ENCODE peak calls at places on chromosomes 1 and 21, in nine cellular contexts. One of them, this sample, is unnamed.

GRCh38 chr1:77542784-77543183 is 139.7 kb downstream of the ZZZ3 start:
- DNase-seq in activated gamma-delta T cell: no peak
- DNase-seq in caudate nucleus: no peak
- DNase-seq in hippocampal formation: no peak
- DNase-seq in GM04504: no peak
- DNase-seq in stimulated activated CD8-positive, alpha-beta memory T cell treated with anti-CD3 and anti-CD28 coated beads, Interleukin-15, amount 100 ng/mL, for 1 hour: no peak
- DNase-seq in occipital lobe: no peak
- DNase-seq in tibial artery: no peak
- DNase-seq in nephron progenitor cell: no peak
- DNase-seq in this sample: no peak

GRCh38 chr1:223041481-223041880 is 101.6 kb downstream of the TLR5 start:
- DNase-seq in activated gamma-delta T cell: no peak
- DNase-seq in caudate nucleus: no peak
- DNase-seq in hippocampal formation: no peak
- DNase-seq in GM04504: no peak
- DNase-seq in stimulated activated CD8-positive, alpha-beta memory T cell treated with anti-CD3 and anti-CD28 coated beads, Interleukin-15, amount 100 ng/mL, for 1 hour: no peak
- DNase-seq in occipital lobe: no peak
- DNase-seq in tibial artery: no peak
- DNase-seq in nephron progenitor cell: no peak
- DNase-seq in this sample: no peak

GRCh38 chr1:3173113-3173745 is 104.2 kb downstream of the PRDM16 start:
- DNase-seq in activated gamma-delta T cell: no peak
- DNase-seq in caudate nucleus: no peak
- DNase-seq in hippocampal formation: no peak
- DNase-seq in GM04504: no peak
- DNase-seq in stimulated activated CD8-positive, alpha-beta memory T cell treated with anti-CD3 and anti-CD28 coated beads, Interleukin-15, amount 100 ng/mL, for 1 hour: no peak
- DNase-seq in occipital lobe: no peak
- DNase-seq in tibial artery: no peak
- DNase-seq in nephron progenitor cell: no peak
- DNase-seq in this sample: no peak

GRCh38 chr1:234154320-234155251 is 218.7 kb upstream of the COA6 start:
- DNase-seq in activated gamma-delta T cell: no peak
- DNase-seq in caudate nucleus: no peak
- DNase-seq in hippocampal formation: peak
- DNase-seq in GM04504: peak
- DNase-seq in stimulated activated CD8-positive, alpha-beta memory T cell treated with anti-CD3 and anti-CD28 coated beads, Interleukin-15, amount 100 ng/mL, for 1 hour: no peak
- DNase-seq in occipital lobe: no peak
- DNase-seq in tibial artery: no peak
- DNase-seq in nephron progenitor cell: peak
- DNase-seq in this sample: peak

GRCh38 chr1:243882276-243882675 is 32.2 kb upstream of the AKT3 start:
- DNase-seq in activated gamma-delta T cell: no peak
- DNase-seq in caudate nucleus: no peak
- DNase-seq in hippocampal formation: no peak
- DNase-seq in GM04504: peak
- DNase-seq in stimulated activated CD8-positive, alpha-beta memory T cell treated with anti-CD3 and anti-CD28 coated beads, Interleukin-15, amount 100 ng/mL, for 1 hour: no peak
- DNase-seq in occipital lobe: no peak
- DNase-seq in tibial artery: no peak
- DNase-seq in nephron progenitor cell: no peak
- DNase-seq in this sample: no peak

GRCh38 chr1:151994956-151995355 is 1.3 kb upstream of the S100A10 start:
- DNase-seq in activated gamma-delta T cell: no peak
- DNase-seq in caudate nucleus: no peak
- DNase-seq in hippocampal formation: no peak
- DNase-seq in GM04504: peak
- DNase-seq in stimulated activated CD8-positive, alpha-beta memory T cell treated with anti-CD3 and anti-CD28 coated beads, Interleukin-15, amount 100 ng/mL, for 1 hour: no peak
- DNase-seq in occipital lobe: no peak
- DNase-seq in tibial artery: peak
- DNase-seq in nephron progenitor cell: no peak
- DNase-seq in this sample: no peak

GRCh38 chr1:7388141-7388487 is 383.0 kb upstream of the VAMP3 start:
- DNase-seq in activated gamma-delta T cell: no peak
- DNase-seq in caudate nucleus: no peak
- DNase-seq in hippocampal formation: no peak
- DNase-seq in GM04504: no peak
- DNase-seq in stimulated activated CD8-positive, alpha-beta memory T cell treated with anti-CD3 and anti-CD28 coated beads, Interleukin-15, amount 100 ng/mL, for 1 hour: no peak
- DNase-seq in occipital lobe: no peak
- DNase-seq in tibial artery: no peak
- DNase-seq in nephron progenitor cell: no peak
- DNase-seq in this sample: peak

GRCh38 chr1:92168657-92169056 is 49.1 kb upstream of the C1orf146 start:
- DNase-seq in activated gamma-delta T cell: no peak
- DNase-seq in caudate nucleus: no peak
- DNase-seq in hippocampal formation: peak
- DNase-seq in GM04504: no peak
- DNase-seq in stimulated activated CD8-positive, alpha-beta memory T cell treated with anti-CD3 and anti-CD28 coated beads, Interleukin-15, amount 100 ng/mL, for 1 hour: no peak
- DNase-seq in occipital lobe: peak
- DNase-seq in tibial artery: no peak
- DNase-seq in nephron progenitor cell: no peak
- DNase-seq in this sample: peak

GRCh38 chr1:155181371-155182051 is 7.9 kb downstream of the TRIM46 start:
- DNase-seq in activated gamma-delta T cell: no peak
- DNase-seq in caudate nucleus: no peak
- DNase-seq in hippocampal formation: no peak
- DNase-seq in GM04504: no peak
- DNase-seq in stimulated activated CD8-positive, alpha-beta memory T cell treated with anti-CD3 and anti-CD28 coated beads, Interleukin-15, amount 100 ng/mL, for 1 hour: no peak
- DNase-seq in occipital lobe: no peak
- DNase-seq in tibial artery: no peak
- DNase-seq in nephron progenitor cell: no peak
- DNase-seq in this sample: no peak

GRCh38 chr21:35324372-35325220 is 275.5 kb upstream of the RUNX1 start:
- DNase-seq in activated gamma-delta T cell: no peak
- DNase-seq in caudate nucleus: no peak
- DNase-seq in hippocampal formation: no peak
- DNase-seq in GM04504: peak
- DNase-seq in stimulated activated CD8-positive, alpha-beta memory T cell treated with anti-CD3 and anti-CD28 coated beads, Interleukin-15, amount 100 ng/mL, for 1 hour: no peak
- DNase-seq in occipital lobe: no peak
- DNase-seq in tibial artery: peak
- DNase-seq in nephron progenitor cell: no peak
- DNase-seq in this sample: no peak

GRCh38 chr1:65939187-65939586 is 146.5 kb downstream of the PDE4B start:
- DNase-seq in activated gamma-delta T cell: no peak
- DNase-seq in caudate nucleus: no peak
- DNase-seq in hippocampal formation: no peak
- DNase-seq in GM04504: no peak
- DNase-seq in stimulated activated CD8-positive, alpha-beta memory T cell treated with anti-CD3 and anti-CD28 coated beads, Interleukin-15, amount 100 ng/mL, for 1 hour: no peak
- DNase-seq in occipital lobe: no peak
- DNase-seq in tibial artery: no peak
- DNase-seq in nephron progenitor cell: no peak
- DNase-seq in this sample: no peak

GRCh38 chr1:184467295-184467694 is 80.5 kb downstream of the C1orf21 start:
- DNase-seq in activated gamma-delta T cell: no peak
- DNase-seq in caudate nucleus: no peak
- DNase-seq in hippocampal formation: no peak
- DNase-seq in GM04504: no peak
- DNase-seq in stimulated activated CD8-positive, alpha-beta memory T cell treated with anti-CD3 and anti-CD28 coated beads, Interleukin-15, amount 100 ng/mL, for 1 hour: no peak
- DNase-seq in occipital lobe: no peak
- DNase-seq in tibial artery: no peak
- DNase-seq in nephron progenitor cell: no peak
- DNase-seq in this sample: no peak

GRCh38 chr21:39046236-39046911 is 136.9 kb downstream of the PSMG1 start:
- DNase-seq in activated gamma-delta T cell: no peak
- DNase-seq in caudate nucleus: no peak
- DNase-seq in hippocampal formation: no peak
- DNase-seq in GM04504: no peak
- DNase-seq in stimulated activated CD8-positive, alpha-beta memory T cell treated with anti-CD3 and anti-CD28 coated beads, Interleukin-15, amount 100 ng/mL, for 1 hour: no peak
- DNase-seq in occipital lobe: no peak
- DNase-seq in tibial artery: no peak
- DNase-seq in nephron progenitor cell: no peak
- DNase-seq in this sample: no peak

GRCh38 chr1:15957221-15958090 is 18.4 kb downstream of the ZBTB17 start:
- DNase-seq in activated gamma-delta T cell: no peak
- DNase-seq in caudate nucleus: no peak
- DNase-seq in hippocampal formation: no peak
- DNase-seq in GM04504: no peak
- DNase-seq in stimulated activated CD8-positive, alpha-beta memory T cell treated with anti-CD3 and anti-CD28 coated beads, Interleukin-15, amount 100 ng/mL, for 1 hour: no peak
- DNase-seq in occipital lobe: no peak
- DNase-seq in tibial artery: no peak
- DNase-seq in nephron progenitor cell: peak
- DNase-seq in this sample: no peak

GRCh38 chr1:207319207-207319606 is 2.3 kb upstream of the CD55 start:
- DNase-seq in activated gamma-delta T cell: no peak
- DNase-seq in caudate nucleus: no peak
- DNase-seq in hippocampal formation: no peak
- DNase-seq in GM04504: no peak
- DNase-seq in stimulated activated CD8-positive, alpha-beta memory T cell treated with anti-CD3 and anti-CD28 coated beads, Interleukin-15, amount 100 ng/mL, for 1 hour: no peak
- DNase-seq in occipital lobe: no peak
- DNase-seq in tibial artery: no peak
- DNase-seq in nephron progenitor cell: no peak
- DNase-seq in this sample: no peak

GRCh38 chr1:147434926-147435325 is 106.4 kb upstream of the BCL9 start:
- DNase-seq in activated gamma-delta T cell: no peak
- DNase-seq in caudate nucleus: no peak
- DNase-seq in hippocampal formation: no peak
- DNase-seq in GM04504: no peak
- DNase-seq in stimulated activated CD8-positive, alpha-beta memory T cell treated with anti-CD3 and anti-CD28 coated beads, Interleukin-15, amount 100 ng/mL, for 1 hour: no peak
- DNase-seq in occipital lobe: no peak
- DNase-seq in tibial artery: no peak
- DNase-seq in nephron progenitor cell: no peak
- DNase-seq in this sample: no peak

GRCh38 chr1:41898191-41898713 is 20.5 kb downstream of the HIVEP3 start:
- DNase-seq in activated gamma-delta T cell: no peak
- DNase-seq in caudate nucleus: no peak
- DNase-seq in hippocampal formation: no peak
- DNase-seq in GM04504: no peak
- DNase-seq in stimulated activated CD8-positive, alpha-beta memory T cell treated with anti-CD3 and anti-CD28 coated beads, Interleukin-15, amount 100 ng/mL, for 1 hour: peak
- DNase-seq in occipital lobe: no peak
- DNase-seq in tibial artery: no peak
- DNase-seq in nephron progenitor cell: no peak
- DNase-seq in this sample: no peak

GRCh38 chr1:112744019-112744578 is 29.0 kb upstream of the PPM1J start:
- DNase-seq in activated gamma-delta T cell: no peak
- DNase-seq in caudate nucleus: no peak
- DNase-seq in hippocampal formation: no peak
- DNase-seq in GM04504: no peak
- DNase-seq in stimulated activated CD8-positive, alpha-beta memory T cell treated with anti-CD3 and anti-CD28 coated beads, Interleukin-15, amount 100 ng/mL, for 1 hour: no peak
- DNase-seq in occipital lobe: no peak
- DNase-seq in tibial artery: no peak
- DNase-seq in nephron progenitor cell: peak
- DNase-seq in this sample: no peak

GRCh38 chr21:37552496-37553399 is 186.2 kb downstream of the DYRK1A start:
- DNase-seq in activated gamma-delta T cell: no peak
- DNase-seq in caudate nucleus: no peak
- DNase-seq in hippocampal formation: no peak
- DNase-seq in GM04504: no peak
- DNase-seq in stimulated activated CD8-positive, alpha-beta memory T cell treated with anti-CD3 and anti-CD28 coated beads, Interleukin-15, amount 100 ng/mL, for 1 hour: no peak
- DNase-seq in occipital lobe: no peak
- DNase-seq in tibial artery: no peak
- DNase-seq in nephron progenitor cell: no peak
- DNase-seq in this sample: no peak

GRCh38 chr1:207817778-207818751 is 66.2 kb downstream of the CD46 start:
- DNase-seq in activated gamma-delta T cell: no peak
- DNase-seq in caudate nucleus: no peak
- DNase-seq in hippocampal formation: no peak
- DNase-seq in GM04504: no peak
- DNase-seq in stimulated activated CD8-positive, alpha-beta memory T cell treated with anti-CD3 and anti-CD28 coated beads, Interleukin-15, amount 100 ng/mL, for 1 hour: no peak
- DNase-seq in occipital lobe: no peak
- DNase-seq in tibial artery: peak
- DNase-seq in nephron progenitor cell: no peak
- DNase-seq in this sample: no peak

GRCh38 chr1:202214089-202214843 is 20.7 kb downstream of the LGR6 start:
- DNase-seq in activated gamma-delta T cell: no peak
- DNase-seq in caudate nucleus: no peak
- DNase-seq in hippocampal formation: no peak
- DNase-seq in GM04504: no peak
- DNase-seq in stimulated activated CD8-positive, alpha-beta memory T cell treated with anti-CD3 and anti-CD28 coated beads, Interleukin-15, amount 100 ng/mL, for 1 hour: no peak
- DNase-seq in occipital lobe: no peak
- DNase-seq in tibial artery: no peak
- DNase-seq in nephron progenitor cell: peak
- DNase-seq in this sample: no peak

GRCh38 chr1:92410706-92411105 is 76.0 kb downstream of the GFI1 start:
- DNase-seq in activated gamma-delta T cell: no peak
- DNase-seq in caudate nucleus: no peak
- DNase-seq in hippocampal formation: no peak
- DNase-seq in GM04504: no peak
- DNase-seq in stimulated activated CD8-positive, alpha-beta memory T cell treated with anti-CD3 and anti-CD28 coated beads, Interleukin-15, amount 100 ng/mL, for 1 hour: no peak
- DNase-seq in occipital lobe: no peak
- DNase-seq in tibial artery: no peak
- DNase-seq in nephron progenitor cell: no peak
- DNase-seq in this sample: no peak

GRCh38 chr1:14925336-14926136 is 228.0 kb upstream of the TMEM51 start:
- DNase-seq in activated gamma-delta T cell: no peak
- DNase-seq in caudate nucleus: no peak
- DNase-seq in hippocampal formation: no peak
- DNase-seq in GM04504: no peak
- DNase-seq in stimulated activated CD8-positive, alpha-beta memory T cell treated with anti-CD3 and anti-CD28 coated beads, Interleukin-15, amount 100 ng/mL, for 1 hour: no peak
- DNase-seq in occipital lobe: no peak
- DNase-seq in tibial artery: no peak
- DNase-seq in nephron progenitor cell: no peak
- DNase-seq in this sample: no peak

GRCh38 chr1:200224315-200224714 is 185.5 kb downstream of the ZNF281 start:
- DNase-seq in activated gamma-delta T cell: no peak
- DNase-seq in caudate nucleus: no peak
- DNase-seq in hippocampal formation: no peak
- DNase-seq in GM04504: no peak
- DNase-seq in stimulated activated CD8-positive, alpha-beta memory T cell treated with anti-CD3 and anti-CD28 coated beads, Interleukin-15, amount 100 ng/mL, for 1 hour: no peak
- DNase-seq in occipital lobe: no peak
- DNase-seq in tibial artery: no peak
- DNase-seq in nephron progenitor cell: no peak
- DNase-seq in this sample: no peak

GRCh38 chr1:209678981-209679539 is 3.8 kb downstream of the G0S2 start:
- DNase-seq in activated gamma-delta T cell: no peak
- DNase-seq in caudate nucleus: no peak
- DNase-seq in hippocampal formation: no peak
- DNase-seq in GM04504: no peak
- DNase-seq in stimulated activated CD8-positive, alpha-beta memory T cell treated with anti-CD3 and anti-CD28 coated beads, Interleukin-15, amount 100 ng/mL, for 1 hour: no peak
- DNase-seq in occipital lobe: no peak
- DNase-seq in tibial artery: no peak
- DNase-seq in nephron progenitor cell: no peak
- DNase-seq in this sample: no peak

GRCh38 chr1:184866991-184867788 is 107.1 kb downstream of the NIBAN1 start:
- DNase-seq in activated gamma-delta T cell: no peak
- DNase-seq in caudate nucleus: no peak
- DNase-seq in hippocampal formation: no peak
- DNase-seq in GM04504: peak
- DNase-seq in stimulated activated CD8-positive, alpha-beta memory T cell treated with anti-CD3 and anti-CD28 coated beads, Interleukin-15, amount 100 ng/mL, for 1 hour: peak
- DNase-seq in occipital lobe: no peak
- DNase-seq in tibial artery: no peak
- DNase-seq in nephron progenitor cell: no peak
- DNase-seq in this sample: no peak

GRCh38 chr1:234933475-234933874 is 195.2 kb downstream of the TOMM20 start:
- DNase-seq in activated gamma-delta T cell: no peak
- DNase-seq in caudate nucleus: no peak
- DNase-seq in hippocampal formation: peak
- DNase-seq in GM04504: no peak
- DNase-seq in stimulated activated CD8-positive, alpha-beta memory T cell treated with anti-CD3 and anti-CD28 coated beads, Interleukin-15, amount 100 ng/mL, for 1 hour: no peak
- DNase-seq in occipital lobe: no peak
- DNase-seq in tibial artery: peak
- DNase-seq in nephron progenitor cell: no peak
- DNase-seq in this sample: no peak

GRCh38 chr1:151108331-151108730 is 37.8 kb downstream of the GABPB2 start:
- DNase-seq in activated gamma-delta T cell: no peak
- DNase-seq in caudate nucleus: no peak
- DNase-seq in hippocampal formation: no peak
- DNase-seq in GM04504: no peak
- DNase-seq in stimulated activated CD8-positive, alpha-beta memory T cell treated with anti-CD3 and anti-CD28 coated beads, Interleukin-15, amount 100 ng/mL, for 1 hour: no peak
- DNase-seq in occipital lobe: no peak
- DNase-seq in tibial artery: no peak
- DNase-seq in nephron progenitor cell: no peak
- DNase-seq in this sample: no peak

GRCh38 chr1:187566371-187566770 is 737.6 kb downstream of the PLA2G4A start:
- DNase-seq in activated gamma-delta T cell: no peak
- DNase-seq in caudate nucleus: no peak
- DNase-seq in hippocampal formation: no peak
- DNase-seq in GM04504: peak
- DNase-seq in stimulated activated CD8-positive, alpha-beta memory T cell treated with anti-CD3 and anti-CD28 coated beads, Interleukin-15, amount 100 ng/mL, for 1 hour: no peak
- DNase-seq in occipital lobe: no peak
- DNase-seq in tibial artery: no peak
- DNase-seq in nephron progenitor cell: no peak
- DNase-seq in this sample: no peak

GRCh38 chr1:11286735-11287410 is 13.9 kb downstream of the UBIAD1 start:
- DNase-seq in activated gamma-delta T cell: no peak
- DNase-seq in caudate nucleus: no peak
- DNase-seq in hippocampal formation: peak
- DNase-seq in GM04504: no peak
- DNase-seq in stimulated activated CD8-positive, alpha-beta memory T cell treated with anti-CD3 and anti-CD28 coated beads, Interleukin-15, amount 100 ng/mL, for 1 hour: no peak
- DNase-seq in occipital lobe: no peak
- DNase-seq in tibial artery: no peak
- DNase-seq in nephron progenitor cell: no peak
- DNase-seq in this sample: peak

GRCh38 chr1:115327270-115327669 is 10.8 kb downstream of the NGF start:
- DNase-seq in activated gamma-delta T cell: no peak
- DNase-seq in caudate nucleus: no peak
- DNase-seq in hippocampal formation: no peak
- DNase-seq in GM04504: no peak
- DNase-seq in stimulated activated CD8-positive, alpha-beta memory T cell treated with anti-CD3 and anti-CD28 coated beads, Interleukin-15, amount 100 ng/mL, for 1 hour: no peak
- DNase-seq in occipital lobe: no peak
- DNase-seq in tibial artery: no peak
- DNase-seq in nephron progenitor cell: no peak
- DNase-seq in this sample: no peak

This sample was measured in Ammon's horn.